ENCODE peak calls at places on chromosomes 7 and 10, in four cellular contexts. C is sciatic nerve; D is activated T-helper 1 cell treated with anti-CD3 and anti-CD28 coated beads, Interleukin-2, amount 50 U/mL, for 16 hours; P is A549. X is an unnamed sample.

GRCh38 chr7:88239852-88240251 is 20.0 kb upstream of the SRI start:
- DNase-seq in P (no peak), D (no peak), C (no peak), X (no peak)

GRCh38 chr7:112357136-112357535 is 93.1 kb upstream of the IFRD1 start:
- DNase-seq in P (no peak), D (no peak), C (no peak), X (no peak)

GRCh38 chr10:77328272-77328816 is 309.3 kb downstream of the KCNMA1 start:
- DNase-seq in P (peak; percentile 35), D (no peak), C (no peak), X (peak; percentile 21)

GRCh38 chr7:22907805-22908204 is 85.2 kb upstream of the TOMM7 start:
- DNase-seq in C (no peak), P (no peak), D (no peak), X (no peak)

GRCh38 chr10:11003739-11004515 is 13.7 kb upstream of the CELF2 start:
- DNase-seq in P (no peak), C (peak; percentile 61), D (no peak), X (no peak)

GRCh38 chr7:150368098-150368883 is at the start of gene REPIN1:
- DNase-seq in C (peak; percentile 96), D (peak; percentile 67), P (peak; percentile 93), X (peak; percentile 85)

GRCh38 chr10:94293344-94293743 is 69.4 kb downstream of the NOC3L start:
- DNase-seq in P (no peak), D (no peak), C (peak; percentile 77), X (no peak)

GRCh38 chr10:132533571-132534260 is 3.9 kb upstream of the INPP5A start:
- DNase-seq in P (no peak), D (no peak), C (peak; percentile 45), X (no peak)

GRCh38 chr10:17785276-17785935 is 23.7 kb upstream of the MRC1 start:
- DNase-seq in D (no peak), P (no peak), C (no peak), X (no peak)

GRCh38 chr7:27459021-27459728 is 203.5 kb downstream of the HIBADH start:
- DNase-seq in C (no peak), D (no peak), P (no peak), X (peak; percentile 68)

GRCh38 chr7:75966209-75966961 is 28.0 kb downstream of the TMEM120A start:
- DNase-seq in D (no peak), C (no peak), P (no peak), X (no peak)

GRCh38 chr10:63713191-63714144 is 192.3 kb downstream of the REEP3 start:
- DNase-seq in D (no peak), P (peak; percentile 46), C (peak; percentile 85), X (no peak)